ENCODE peak calls at places on chromosomes 12 and 14, in nine cellular contexts. Y is AG09319; P is effector memory CD8-positive, alpha-beta T cell; J is NCI-H774; A is AG10803; I is stomach; R is non-pigmented ciliary epithelial cell; Z is DMS153; D is CD8-positive, alpha-beta T cell. V is an unnamed sample.

GRCh38 chr12:22008196-22008595 is 37.8 kb upstream of the CMAS start:
- DNase-seq in A (no peak), I (no peak), R (no peak), P (no peak), D (no peak), J (no peak), Y (no peak), Z (no peak), V (no peak)

GRCh38 chr14:68753696-68754095 is 39.2 kb downstream of the ZFP36L1 start:
- DNase-seq in P (no peak), J (no peak), D (no peak), I (no peak), R (no peak), Y (peak; percentile 18), Z (no peak), A (peak; percentile 89), V (no peak)

GRCh38 chr12:116160196-116160595 is 117.3 kb downstream of the MED13L start:
- DNase-seq in Y (no peak), I (no peak), P (no peak), D (no peak), R (no peak), J (no peak), A (peak; percentile 33), Z (no peak), V (no peak)

GRCh38 chr14:22521449-22522239 is 67.4 kb downstream of the DAD1 start:
- DNase-seq in A (no peak), Z (no peak), R (no peak), I (peak; percentile 47), D (no peak), J (no peak), Y (no peak), P (no peak), V (no peak)

GRCh38 chr14:101721951-101722661 is 39.4 kb upstream of the PPP2R5C start:
- DNase-seq in I (peak; percentile 51), R (peak; percentile 82), D (peak; percentile 67), A (peak; percentile 54), Y (peak; percentile 39), J (no peak), Z (no peak), P (peak; percentile 83), V (peak; percentile 81)

GRCh38 chr12:16568873-16569272 is 37.1 kb downstream of the LMO3 start:
- DNase-seq in P (no peak), A (no peak), J (no peak), R (no peak), Z (no peak), Y (no peak), I (no peak), D (no peak), V (no peak)

GRCh38 chr12:88325828-88326214 is 183.7 kb downstream of the TMTC3 start:
- DNase-seq in P (no peak), D (no peak), Y (peak; percentile 29), R (no peak), I (no peak), A (no peak), J (no peak), Z (no peak), V (no peak)

GRCh38 chr14:67971627-67972625 is 152.3 kb downstream of the RAD51B start:
- DNase-seq in I (no peak), Y (no peak), P (no peak), R (no peak), Z (no peak), A (no peak), J (no peak), D (no peak), V (no peak)

GRCh38 chr14:71452987-71453386 is 479.2 kb upstream of the RGS6 start:
- DNase-seq in J (no peak), Z (no peak), I (no peak), D (no peak), P (no peak), Y (no peak), R (no peak), A (peak; percentile 74), V (no peak)

GRCh38 chr12:70002097-70002911 is 177.3 kb downstream of the MYRFL start:
- DNase-seq in P (no peak), D (no peak), I (no peak), Y (peak; percentile 7), J (no peak), Z (no peak), R (no peak), A (peak; percentile 51), V (no peak)

GRCh38 chr12:2884810-2885209 is 5.9 kb upstream of the TULP3 start:
- DNase-seq in Y (no peak), I (no peak), J (no peak), D (no peak), Z (no peak), A (no peak), R (no peak), P (no peak), V (no peak)

GRCh38 chr12:93059288-93059687 is 130.2 kb upstream of the EEA1 start:
- DNase-seq in D (no peak), J (no peak), A (no peak), I (no peak), Y (no peak), P (no peak), R (no peak), Z (no peak), V (no peak)

GRCh38 chr14:47710581-47710980 is 35.2 kb upstream of the MDGA2 start:
- DNase-seq in P (no peak), Y (no peak), I (no peak), D (no peak), A (no peak), J (no peak), Z (no peak), R (no peak), V (no peak)

GRCh38 chr12:50157259-50157658 is 9.9 kb downstream of the CERS5 start:
- DNase-seq in Y (no peak), P (no peak), J (no peak), Z (no peak), A (no peak), R (no peak), D (no peak), I (no peak), V (no peak)

GRCh38 chr12:109531411-109531810 is 41.9 kb downstream of the MMAB start:
- DNase-seq in A (no peak), P (no peak), J (no peak), Z (no peak), R (no peak), D (no peak), Y (no peak), I (no peak), V (no peak)

GRCh38 chr14:58130121-58130782 is 21.8 kb downstream of the ARMH4 start:
- DNase-seq in R (no peak), I (no peak), J (no peak), A (no peak), P (no peak), D (no peak), Y (no peak), Z (no peak), V (no peak)

GRCh38 chr12:31578632-31579031 is 12.3 kb downstream of the DENND5B start:
- DNase-seq in D (no peak), I (no peak), J (no peak), Y (no peak), A (peak; percentile 77), Z (no peak), R (no peak), P (no peak), V (no peak)